ENCODE peak calls at places on chromosomes 7 and 10, in ten cellular contexts. C is sigmoid colon; H is activated T-helper 9 cell treated with anti-CD3 and anti-CD28 coated beads, Interleukin-2, amount 50 U/mL, for 16 hours; X is GM10248; F is aorta; O is AG08395; T is stimulated activated CD8-positive, alpha-beta memory T cell treated with anti-CD3 and anti-CD28 coated beads, Interleukin-7, amount 100 ng/mL, for 4 hours; W is foreskin fibroblast; R is glomerular endothelial cell; S is kidney tubule cell. Q is an unnamed sample.

GRCh38 chr7:106018566-106019338 is 55.7 kb downstream of the CDHR3 start:
- DNase-seq in C (no peak), H (no peak), X (no peak), F (no peak), O (peak), T (no peak), W (no peak), R (no peak), S (no peak), Q (peak)

GRCh38 chr10:102429468-102429867 is 2.9 kb downstream of the CUEDC2 start:
- DNase-seq in C (no peak), H (no peak), X (no peak), F (no peak), O (no peak), T (no peak), W (no peak), R (no peak), S (no peak), Q (no peak)

GRCh38 chr10:132953428-132953827 is 11.1 kb upstream of the CFAP46 start:
- DNase-seq in C (no peak), H (no peak), X (no peak), F (no peak), O (no peak), T (no peak), W (no peak), R (no peak), S (no peak), Q (no peak)

GRCh38 chr10:33229252-33229943 is 105.1 kb downstream of the NRP1 start:
- DNase-seq in C (no peak), H (no peak), X (no peak), F (no peak), O (peak), T (no peak), W (no peak), R (no peak), S (peak), Q (no peak)

GRCh38 chr7:148866362-148866761 is 17.7 kb downstream of the EZH2 start:
- DNase-seq in C (no peak), H (no peak), X (no peak), F (no peak), O (no peak), T (no peak), W (no peak), R (no peak), S (no peak), Q (no peak)

GRCh38 chr10:73590881-73591577 is at the start of gene USP54:
- DNase-seq in C (no peak), H (no peak), X (no peak), F (no peak), O (peak), T (no peak), W (peak), R (no peak), S (peak), Q (peak)

GRCh38 chr7:1857487-1858425 is 187.7 kb downstream of the ELFN1 start:
- DNase-seq in C (peak), H (no peak), X (no peak), F (peak), O (no peak), T (no peak), W (no peak), R (no peak), S (no peak), Q (no peak)

GRCh38 chr10:105605873-105606272 is 964.8 kb downstream of the SORCS3 start:
- DNase-seq in C (no peak), H (no peak), X (no peak), F (no peak), O (no peak), T (no peak), W (no peak), R (no peak), S (no peak), Q (no peak)

GRCh38 chr10:32279795-32280194 is 67.2 kb downstream of the EPC1 start:
- DNase-seq in C (no peak), H (no peak), X (no peak), F (no peak), O (no peak), T (no peak), W (no peak), R (no peak), S (no peak), Q (no peak)

GRCh38 chr10:5813091-5813340 is 218 bp downstream of the GDI2 start:
- DNase-seq in C (no peak), H (no peak), X (no peak), F (no peak), O (no peak), T (no peak), W (no peak), R (no peak), S (no peak), Q (no peak)

GRCh38 chr7:134186022-134186421 is 58.9 kb downstream of the LRGUK start:
- DNase-seq in C (no peak), H (no peak), X (no peak), F (no peak), O (peak), T (no peak), W (peak), R (no peak), S (peak), Q (peak)

GRCh38 chr7:50207682-50208255 is 96.7 kb upstream of the IKZF1 start:
- DNase-seq in C (no peak), H (no peak), X (no peak), F (peak), O (no peak), T (no peak), W (no peak), R (no peak), S (no peak), Q (no peak)

GRCh38 chr7:103637726-103638125 is 191.7 kb upstream of the SLC26A5 start:
- DNase-seq in C (no peak), H (no peak), X (no peak), F (no peak), O (no peak), T (no peak), W (no peak), R (no peak), S (peak), Q (peak)

GRCh38 chr7:7438851-7439250 is 96.8 kb downstream of the COL28A1 start:
- DNase-seq in C (no peak), H (no peak), X (no peak), F (no peak), O (peak), T (no peak), W (peak), R (peak), S (peak), Q (peak)

GRCh38 chr7:100865372-100865911 is 1.7 kb upstream of the TRIP6 start:
- DNase-seq in C (no peak), H (no peak), X (no peak), F (no peak), O (peak), T (no peak), W (peak), R (no peak), S (peak), Q (no peak)

GRCh38 chr10:78541528-78542470 is 508.1 kb downstream of the RPS24 start:
- DNase-seq in C (peak), H (no peak), X (no peak), F (no peak), O (no peak), T (no peak), W (no peak), R (no peak), S (no peak), Q (peak)

GRCh38 chr7:19754521-19755116 is 18.8 kb downstream of the TMEM196 start:
- DNase-seq in C (no peak), H (no peak), X (peak), F (no peak), O (peak), T (no peak), W (peak), R (peak), S (peak), Q (peak)

GRCh38 chr7:31493714-31494181 is 20.1 kb upstream of the ITPRID1 start:
- DNase-seq in C (no peak), H (no peak), X (no peak), F (no peak), O (no peak), T (no peak), W (no peak), R (no peak), S (peak), Q (no peak)

GRCh38 chr7:139035588-139036353 is at the start of gene ZC3HAV1L:
- DNase-seq in C (peak), H (peak), X (peak), F (peak), O (peak), T (peak), W (peak), R (no peak), S (peak), Q (peak)

GRCh38 chr7:99267530-99268360 is 4.9 kb upstream of the MYH16 start:
- DNase-seq in C (no peak), H (no peak), X (no peak), F (peak), O (peak), T (no peak), W (peak), R (peak), S (peak), Q (peak)

GRCh38 chr7:128030999-128031681 is at the start of gene LRRC4:
- DNase-seq in C (no peak), H (no peak), X (peak), F (no peak), O (peak), T (peak), W (peak), R (no peak), S (peak), Q (peak)

GRCh38 chr10:10017716-10018115 is 1000.0 kb upstream of the CELF2 start:
- DNase-seq in C (no peak), H (no peak), X (no peak), F (no peak), O (no peak), T (no peak), W (no peak), R (no peak), S (no peak), Q (no peak)

GRCh38 chr7:102008535-102009262 is 191.3 kb downstream of the CUX1 start:
- DNase-seq in C (no peak), H (no peak), X (no peak), F (no peak), O (no peak), T (no peak), W (no peak), R (no peak), S (peak), Q (no peak)

GRCh38 chr7:95577137-95577536 is 19.2 kb downstream of the PDK4 start:
- DNase-seq in C (no peak), H (no peak), X (no peak), F (no peak), O (peak), T (no peak), W (no peak), R (no peak), S (peak), Q (no peak)

GRCh38 chr7:139430443-139430842 is 53.0 kb downstream of the KLRG2 start:
- DNase-seq in C (no peak), H (no peak), X (no peak), F (no peak), O (no peak), T (no peak), W (no peak), R (no peak), S (no peak), Q (no peak)

GRCh38 chr7:94698275-94698674 is 42.3 kb upstream of the SGCE start:
- DNase-seq in C (no peak), H (no peak), X (no peak), F (no peak), O (peak), T (no peak), W (peak), R (peak), S (peak), Q (peak)

GRCh38 chr7:131480384-131481315 is 75.8 kb downstream of the PODXL start:
- DNase-seq in C (no peak), H (no peak), X (no peak), F (no peak), O (peak), T (no peak), W (no peak), R (peak), S (peak), Q (no peak)

GRCh38 chr7:142629588-142630260 is 119.5 kb upstream of the PRSS1 start:
- DNase-seq in C (no peak), H (no peak), X (no peak), F (no peak), O (peak), T (no peak), W (peak), R (no peak), S (peak), Q (peak)

GRCh38 chr7:21773326-21773725 is 172.4 kb downstream of the CDCA7L start:
- DNase-seq in C (no peak), H (no peak), X (no peak), F (no peak), O (no peak), T (no peak), W (no peak), R (no peak), S (no peak), Q (no peak)

GRCh38 chr7:146956853-146957252 is 840.3 kb downstream of the CNTNAP2 start:
- DNase-seq in C (no peak), H (no peak), X (no peak), F (no peak), O (no peak), T (no peak), W (no peak), R (no peak), S (no peak), Q (no peak)

GRCh38 chr7:47191876-47192291 is 390.0 kb downstream of the TNS3 start:
- DNase-seq in C (no peak), H (no peak), X (no peak), F (peak), O (no peak), T (no peak), W (no peak), R (no peak), S (no peak), Q (no peak)

GRCh38 chr7:885893-886625 is 9.7 kb downstream of the GET4 start:
- DNase-seq in C (peak), H (no peak), X (no peak), F (peak), O (no peak), T (no peak), W (no peak), R (no peak), S (no peak), Q (no peak)

Q was measured in fibroblast of lung.